ENCODE peak calls at places on chromosomes 5 and 9, in seven cellular contexts. U is pancreas, R is WTC11, V is ovary, I is RWPE1, E is A549, M is cardiac muscle cell. Z is an unnamed sample.

GRCh38 chr9:76136986-76137385 is 246.5 kb downstream of the PCSK5 start:
- DNase-seq in U (no peak), R (no peak), V (peak; percentile 33), I (peak; percentile 46), E (peak; percentile 6), M (peak; percentile 62), Z (no peak)

GRCh38 chr5:66897355-66897754 is 299.2 kb downstream of the CD180 start:
- DNase-seq in U (no peak), R (no peak), V (no peak), I (no peak), E (no peak), M (no peak), Z (no peak)

GRCh38 chr5:59133801-59134261 is 551.0 kb downstream of the RAB3C start:
- DNase-seq in U (no peak), R (no peak), V (no peak), I (peak; percentile 17), E (peak; percentile 58), M (peak; percentile 84), Z (no peak)

GRCh38 chr5:31133488-31133887 is 60.0 kb upstream of the CDH6 start:
- DNase-seq in U (no peak), R (no peak), V (no peak), I (no peak), E (no peak), M (peak; percentile 63), Z (no peak)

GRCh38 chr9:81906656-81907055 is 21.6 kb upstream of the SPATA31D4 start:
- DNase-seq in U (no peak), R (no peak), V (no peak), I (no peak), E (no peak), M (peak; percentile 68), Z (no peak)

GRCh38 chr5:69129413-69129812 is 35.6 kb downstream of the SLC30A5 start:
- DNase-seq in U (no peak), R (no peak), V (no peak), I (peak; percentile 56), E (peak; percentile 55), M (peak; percentile 70), Z (no peak)

GRCh38 chr5:53080271-53080670 is 29.3 kb downstream of the MOCS2 start:
- DNase-seq in U (no peak), R (no peak), V (no peak), I (no peak), E (no peak), M (no peak), Z (no peak)

GRCh38 chr5:120803282-120803681 is 339.2 kb downstream of the PRR16 start:
- DNase-seq in U (no peak), R (no peak), V (no peak), I (no peak), E (no peak), M (peak; percentile 47), Z (no peak)

GRCh38 chr9:81002242-81002641 is 687.1 kb downstream of the TLE1 start:
- DNase-seq in U (no peak), R (no peak), V (no peak), I (no peak), E (no peak), M (no peak), Z (no peak)

GRCh38 chr5:9644630-9645029 is 14.5 kb upstream of the TAS2R1 start:
- DNase-seq in U (no peak), R (no peak), V (no peak), I (no peak), E (no peak), M (peak; percentile 21), Z (no peak)

GRCh38 chr9:137041134-137041533 is 4.8 kb downstream of the NPDC1 start:
- DNase-seq in U (no peak), R (no peak), V (no peak), I (no peak), E (no peak), M (no peak), Z (no peak)

GRCh38 chr5:178115136-178115834 is 2.0 kb downstream of the N4BP3 start:
- DNase-seq in U (no peak), R (peak; percentile 85), V (no peak), I (no peak), E (no peak), M (no peak), Z (no peak)

GRCh38 chr5:178113141-178113787 is at the start of gene N4BP3:
- DNase-seq in U (peak; percentile 86), R (peak; percentile 86), V (no peak), I (peak; percentile 91), E (peak; percentile 60), M (peak; percentile 63), Z (peak; percentile 83)

GRCh38 chr5:178115835-178116405 is 2.6 kb downstream of the N4BP3 start:
- DNase-seq in U (no peak), R (peak; percentile 56), V (no peak), I (no peak), E (no peak), M (no peak), Z (no peak)

GRCh38 chr5:178113841-178114324 is 551 bp downstream of the N4BP3 start:
- DNase-seq in U (no peak), R (no peak), V (no peak), I (no peak), E (no peak), M (no peak), Z (no peak)

GRCh38 chr5:178114325-178115135 is 1.2 kb downstream of the N4BP3 start:
- DNase-seq in U (no peak), R (no peak), V (no peak), I (no peak), E (no peak), M (no peak), Z (peak; percentile 64)
- TF ChIP-seq CTCF in U (no peak), R (no peak), V (no peak), I (no peak), E (no peak), M (no peak), Z (no peak)

GRCh38 chr9:18622186-18622836 is 148.4 kb downstream of the ADAMTSL1 start:
- DNase-seq in U (no peak), R (no peak), V (no peak), I (no peak), E (no peak), M (no peak), Z (no peak)
- TF ChIP-seq CTCF in U (no peak), R (no peak), V (no peak), I (no peak), E (no peak), M (no peak), Z (no peak)

GRCh38 chr5:133402781-133403180 is 209.6 kb downstream of the FSTL4 start:
- DNase-seq in U (no peak), R (no peak), V (no peak), I (no peak), E (no peak), M (no peak), Z (no peak)

GRCh38 chr5:133403741-133404364 is 208.5 kb downstream of the FSTL4 start:
- DNase-seq in U (no peak), R (no peak), V (no peak), I (no peak), E (no peak), M (no peak), Z (no peak)

GRCh38 chr5:133405275-133406034 is 206.9 kb downstream of the FSTL4 start:
- DNase-seq in U (no peak), R (no peak), V (no peak), I (no peak), E (no peak), M (no peak), Z (no peak)

GRCh38 chr5:133406208-133406607 is 206.1 kb downstream of the FSTL4 start:
- DNase-seq in U (no peak), R (no peak), V (no peak), I (no peak), E (no peak), M (no peak), Z (no peak)

DNA sequence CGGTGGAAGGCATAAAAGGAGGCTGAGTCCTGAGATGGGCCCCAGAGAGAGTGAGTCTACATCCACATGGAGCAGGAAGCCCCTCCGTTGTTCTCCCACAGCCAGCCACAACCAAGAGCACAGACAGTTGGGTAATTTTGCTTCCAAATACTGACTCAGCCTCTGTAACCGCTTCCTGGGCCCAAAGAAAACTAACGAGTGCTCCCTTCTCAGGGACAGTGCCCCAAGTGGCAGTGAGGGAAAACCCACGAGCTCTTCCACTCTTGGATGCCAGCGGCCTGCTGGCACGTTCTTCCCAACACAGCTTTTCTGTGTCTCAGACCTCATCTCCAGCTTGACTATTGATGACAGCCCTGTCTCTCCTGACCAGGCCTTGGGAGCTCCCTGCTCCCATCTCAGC is 207.6 kb downstream of the FSTL4 start:
- DNase-seq in U (no peak), R (no peak), V (no peak), I (no peak), E (peak; percentile 12), M (peak; percentile 14), Z (no peak)
- TF ChIP-seq CTCF in U (no peak), R (no peak), V (no peak), I (no peak), E (no peak), M (no peak), Z (no peak)

GRCh38 chr9:93593144-93593655 is 16.8 kb downstream of the PHF2 start:
- DNase-seq in U (peak; percentile 18), R (no peak), V (no peak), I (no peak), E (no peak), M (no peak), Z (no peak)

GRCh38 chr9:93591301-93591700 is 14.9 kb downstream of the PHF2 start:
- DNase-seq in U (peak; percentile 28), R (no peak), V (no peak), I (no peak), E (no peak), M (no peak), Z (no peak)

GRCh38 chr9:93591706-93592388 is 15.5 kb downstream of the PHF2 start:
- DNase-seq in U (peak; percentile 56), R (no peak), V (no peak), I (no peak), E (no peak), M (no peak), Z (peak; percentile 28)

GRCh38 chr9:93594041-93594756 is 17.8 kb downstream of the PHF2 start:
- DNase-seq in U (peak; percentile 46), R (no peak), V (no peak), I (peak; percentile 76), E (no peak), M (no peak), Z (no peak)

DNA sequence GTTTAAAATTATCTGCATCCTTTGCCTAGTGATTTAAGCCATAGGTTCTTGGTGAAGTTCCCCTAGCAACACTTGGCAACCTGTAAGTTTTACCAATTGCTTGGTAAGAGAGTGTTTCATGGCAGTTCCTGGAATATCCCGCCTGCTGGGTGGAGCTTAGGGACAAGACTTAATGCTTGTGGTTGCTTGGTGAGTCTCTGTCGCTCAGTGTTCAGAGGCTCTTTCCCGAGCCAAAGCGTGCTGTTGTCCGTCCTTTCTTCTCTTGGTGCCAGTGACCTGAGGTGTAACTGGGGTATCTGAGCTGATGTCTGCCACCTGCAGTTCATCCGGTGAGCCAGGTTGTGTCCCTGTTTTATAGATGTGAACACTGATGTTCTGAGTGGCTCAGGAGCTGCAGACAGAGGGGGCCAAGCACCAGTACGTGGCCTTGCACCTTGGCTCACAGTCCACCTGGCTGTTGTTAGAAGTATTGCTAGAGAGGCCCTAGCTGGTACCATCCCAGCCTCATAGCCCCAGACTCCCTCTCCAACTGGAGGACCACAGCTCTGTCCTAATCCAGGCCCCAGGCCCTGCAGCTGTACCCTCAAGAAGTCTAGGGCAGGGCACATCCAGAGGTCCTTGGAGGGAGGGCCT is 16.1 kb downstream of the PHF2 start:
- DNase-seq in U (peak; percentile 33), R (peak; percentile 59), V (no peak), I (no peak), E (no peak), M (no peak), Z (no peak)
- TF ChIP-seq CTCF in U (no peak), R (peak; percentile 20), V (no peak), I (no peak), E (no peak), M (no peak), Z (peak; percentile 27)

GRCh38 chr5:97797994-97798451 is 615.0 kb upstream of the RIOK2 start:
- DNase-seq in U (no peak), R (no peak), V (no peak), I (no peak), E (no peak), M (peak; percentile 51), Z (no peak)

GRCh38 chr5:97801497-97801896 is 618.5 kb upstream of the RIOK2 start:
- DNase-seq in U (no peak), R (no peak), V (no peak), I (no peak), E (no peak), M (no peak), Z (no peak)
- TF ChIP-seq CTCF in U (no peak), R (no peak), V (no peak), I (no peak), E (no peak), M (no peak), Z (no peak)